ENCODE peak calls at places on chromosomes 11 and 22, in eight cellular contexts. R, Y, J, K, A, N, B and H are unnamed samples.

GRCh38 chr11:75303544-75304224 is 47.8 kb downstream of the ARRB1 start:
- DNase-seq in N (no peak), K (no peak), A (no peak), B (no peak), Y (no peak), J (no peak), R (no peak), H (no peak)

GRCh38 chr11:87295237-87295636 is 257.5 kb downstream of the TMEM135 start:
- DNase-seq in N (no peak), A (no peak), B (no peak), K (no peak), R (no peak), Y (no peak), J (no peak), H (no peak)

GRCh38 chr11:62856333-62856910 is 17.0 kb upstream of the WDR74 start:
- DNase-seq in R (no peak), K (no peak), B (peak), J (peak), A (no peak), Y (peak), N (no peak), H (no peak)

GRCh38 chr11:72333657-72334056 is 89.7 kb upstream of the PHOX2A start:
- DNase-seq in K (no peak), A (peak), Y (peak), N (no peak), B (no peak), R (no peak), J (peak), H (no peak)

GRCh38 chr11:1086171-1087102 is 11.8 kb downstream of the MUC2 start:
- DNase-seq in B (no peak), K (no peak), A (no peak), Y (no peak), R (no peak), J (no peak), N (no peak), H (no peak)

GRCh38 chr11:76799061-76799804 is 16.1 kb downstream of the TSKU start:
- DNase-seq in J (peak), K (peak), Y (peak), R (peak), A (peak), N (peak), B (peak), H (peak)

GRCh38 chr11:72789493-72790131 is 4.2 kb downstream of the STARD10 start:
- DNase-seq in R (no peak), K (peak), J (no peak), N (no peak), B (peak), Y (peak), A (peak), H (no peak)

GRCh38 chr11:267491-267994 is 10.7 kb upstream of the NLRP6 start:
- DNase-seq in Y (no peak), K (no peak), J (no peak), B (peak), R (no peak), N (no peak), A (no peak), H (no peak)

GRCh38 chr11:57219021-57219627 is 17.9 kb downstream of the APLNR start:
- DNase-seq in A (peak), Y (peak), K (peak), N (no peak), R (no peak), B (peak), J (no peak), H (no peak)

GRCh38 chr11:119589011-119589410 is 140.0 kb downstream of the NECTIN1 start:
- DNase-seq in B (no peak), Y (no peak), J (no peak), K (no peak), R (no peak), N (no peak), A (no peak), H (no peak)

GRCh38 chr11:22165799-22166548 is 26.9 kb upstream of the ANO5 start:
- DNase-seq in Y (no peak), A (no peak), K (no peak), N (no peak), B (no peak), R (no peak), J (no peak), H (no peak)

GRCh38 chr11:22165087-22165486 is 27.8 kb upstream of the ANO5 start:
- DNase-seq in R (no peak), J (no peak), B (no peak), N (no peak), Y (no peak), K (no peak), A (no peak), H (no peak)

GRCh38 chr11:22173532-22173931 is 19.4 kb upstream of the ANO5 start:
- DNase-seq in J (no peak), B (no peak), R (no peak), A (no peak), K (no peak), Y (no peak), N (no peak), H (no peak)

GRCh38 chr11:22169833-22170232 is 23.1 kb upstream of the ANO5 start:
- DNase-seq in K (peak), R (no peak), Y (peak), J (no peak), N (no peak), A (no peak), B (no peak), H (no peak)
- TF ChIP-seq CTCF in K (no peak), R (peak), Y (peak), J (peak), N (peak), A (peak), B (peak), H (no peak)

DNA sequence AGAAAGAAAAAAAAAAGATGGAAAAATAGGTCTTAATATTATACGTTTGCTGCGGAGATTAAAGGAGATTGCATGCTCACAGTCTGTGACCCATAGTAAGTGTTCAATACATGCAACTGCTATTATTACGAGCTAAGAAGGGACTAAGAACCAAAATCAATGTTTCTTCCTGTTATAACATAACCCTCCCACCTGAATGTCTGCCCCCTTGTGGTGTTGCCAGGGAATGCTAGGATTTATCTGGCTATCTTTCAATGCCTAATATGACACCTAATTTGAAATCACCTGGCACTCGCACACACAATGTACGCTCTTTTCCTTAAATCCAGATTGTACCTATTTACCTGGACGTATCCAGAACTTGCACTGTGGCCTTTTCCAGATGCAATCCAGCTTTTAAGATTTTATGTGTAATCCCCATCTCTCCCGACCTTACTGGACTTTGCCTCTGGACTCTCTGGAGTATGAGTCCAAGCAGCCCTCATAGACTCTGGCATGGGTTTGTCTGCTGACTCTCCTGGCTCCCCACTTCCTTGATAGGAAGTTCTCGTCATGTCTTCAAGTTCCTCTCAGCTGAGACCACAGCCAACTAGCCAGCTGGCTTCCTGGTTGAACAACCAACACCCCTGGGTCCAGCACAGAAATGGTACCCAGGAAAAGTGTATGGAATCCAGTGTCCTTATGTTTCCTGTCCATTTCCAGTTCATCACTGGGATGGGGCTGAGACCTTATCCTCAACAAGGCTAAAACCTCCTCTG is 151.5 kb downstream of the CCDC34 start:
- DNase-seq in Y (no peak), B (no peak), A (no peak), J (no peak), N (no peak), R (peak), K (no peak), H (no peak)
- TF ChIP-seq CTCF in Y (peak), B (peak), A (peak), J (peak), N (peak), R (peak), K (peak), H (no peak)

GRCh38 chr22:33126881-33127280 is 68.7 kb upstream of the SYN3 start:
- DNase-seq in N (no peak), J (no peak), B (peak), R (no peak), Y (peak), A (no peak), K (peak), H (no peak)
- TF ChIP-seq CTCF in N (no peak), J (no peak), B (no peak), R (peak), Y (no peak), A (no peak), K (peak), H (no peak)

GRCh38 chr11:48384670-48385069 is 18.4 kb upstream of the OR4C5 start:
- DNase-seq in Y (no peak), R (no peak), B (no peak), K (no peak), A (no peak), N (no peak), J (no peak), H (no peak)
- TF ChIP-seq CTCF in Y (no peak), R (no peak), B (peak), K (no peak), A (no peak), N (no peak), J (no peak), H (no peak)

GRCh38 chr11:43576834-43577521 is 103.6 kb upstream of the HSD17B12 start:
- DNase-seq in A (peak), J (peak), Y (peak), N (peak), R (peak), K (peak), B (peak), H (peak)
- TF ChIP-seq CTCF in A (peak), J (peak), Y (peak), N (no peak), R (peak), K (peak), B (peak), H (no peak)

GRCh38 chr11:19892387-19892786 is 179.8 kb downstream of the NAV2 start:
- DNase-seq in Y (no peak), K (peak), A (no peak), B (peak), R (no peak), J (no peak), N (no peak), H (no peak)
- TF ChIP-seq CTCF in Y (no peak), K (no peak), A (no peak), B (no peak), R (no peak), J (no peak), N (no peak), H (no peak)